ENCODE peak calls at places on chromosomes 2 and 18, in eight cellular contexts. One of them, this sample, is unnamed.

GRCh38 chr2:226136739-226137138 is 662.9 kb downstream of the IRS1 start:
- DNase-seq in adrenal gland: no peak
- DNase-seq in transverse colon: no peak
- DNase-seq in fibroblast of the aortic adventitia: no peak
- DNase-seq in lower leg skin: no peak
- DNase-seq in WERI-Rb-1: no peak
- DNase-seq in mammary epithelial cell: peak
- DNase-seq in choroid plexus epithelial cell: no peak
- DNase-seq in this sample: no peak

GRCh38 chr18:78393463-78393862 is 586.2 kb upstream of the SALL3 start:
- DNase-seq in adrenal gland: no peak
- DNase-seq in transverse colon: no peak
- DNase-seq in fibroblast of the aortic adventitia: no peak
- DNase-seq in lower leg skin: no peak
- DNase-seq in WERI-Rb-1: no peak
- DNase-seq in mammary epithelial cell: no peak
- DNase-seq in choroid plexus epithelial cell: no peak
- DNase-seq in this sample: no peak

GRCh38 chr18:47118986-47119385 is 31.3 kb downstream of the HDHD2 start:
- DNase-seq in adrenal gland: no peak
- DNase-seq in transverse colon: no peak
- DNase-seq in fibroblast of the aortic adventitia: peak
- DNase-seq in lower leg skin: no peak
- DNase-seq in WERI-Rb-1: no peak
- DNase-seq in mammary epithelial cell: peak
- DNase-seq in choroid plexus epithelial cell: no peak
- DNase-seq in this sample: no peak

GRCh38 chr2:149562304-149562703 is 25.3 kb downstream of the MMADHC start:
- DNase-seq in adrenal gland: no peak
- DNase-seq in transverse colon: no peak
- DNase-seq in fibroblast of the aortic adventitia: peak
- DNase-seq in lower leg skin: no peak
- DNase-seq in WERI-Rb-1: no peak
- DNase-seq in mammary epithelial cell: no peak
- DNase-seq in choroid plexus epithelial cell: peak
- DNase-seq in this sample: no peak

GRCh38 chr2:191150451-191151314 is at the start of gene STAT4:
- DNase-seq in adrenal gland: peak
- DNase-seq in transverse colon: peak
- DNase-seq in fibroblast of the aortic adventitia: peak
- DNase-seq in lower leg skin: peak
- DNase-seq in WERI-Rb-1: no peak
- DNase-seq in mammary epithelial cell: peak
- DNase-seq in choroid plexus epithelial cell: peak
- DNase-seq in this sample: peak

GRCh38 chr18:76844742-76845477 is 22.6 kb downstream of the ZNF236 start:
- DNase-seq in adrenal gland: no peak
- DNase-seq in transverse colon: no peak
- DNase-seq in fibroblast of the aortic adventitia: no peak
- DNase-seq in lower leg skin: no peak
- DNase-seq in WERI-Rb-1: no peak
- DNase-seq in mammary epithelial cell: no peak
- DNase-seq in choroid plexus epithelial cell: no peak
- DNase-seq in this sample: no peak

GRCh38 chr18:37565138-37565984 is at the start of gene CELF4:
- DNase-seq in adrenal gland: no peak
- DNase-seq in transverse colon: no peak
- DNase-seq in fibroblast of the aortic adventitia: no peak
- DNase-seq in lower leg skin: no peak
- DNase-seq in WERI-Rb-1: peak
- DNase-seq in mammary epithelial cell: peak
- DNase-seq in choroid plexus epithelial cell: no peak
- DNase-seq in this sample: peak

GRCh38 chr2:74497777-74498499 is 1.5 kb downstream of the LBX2 start:
- DNase-seq in adrenal gland: no peak
- DNase-seq in transverse colon: peak
- DNase-seq in fibroblast of the aortic adventitia: no peak
- DNase-seq in lower leg skin: no peak
- DNase-seq in WERI-Rb-1: no peak
- DNase-seq in mammary epithelial cell: no peak
- DNase-seq in choroid plexus epithelial cell: no peak
- DNase-seq in this sample: peak

GRCh38 chr18:77131100-77131651 is 1.4 kb downstream of the MBP start:
- DNase-seq in adrenal gland: peak
- DNase-seq in transverse colon: peak
- DNase-seq in fibroblast of the aortic adventitia: peak
- DNase-seq in lower leg skin: peak
- DNase-seq in WERI-Rb-1: no peak
- DNase-seq in mammary epithelial cell: peak
- DNase-seq in choroid plexus epithelial cell: peak
- DNase-seq in this sample: peak

GRCh38 chr2:27647289-27647688 is 16.1 kb downstream of the SUPT7L start:
- DNase-seq in adrenal gland: no peak
- DNase-seq in transverse colon: no peak
- DNase-seq in fibroblast of the aortic adventitia: peak
- DNase-seq in lower leg skin: no peak
- DNase-seq in WERI-Rb-1: no peak
- DNase-seq in mammary epithelial cell: peak
- DNase-seq in choroid plexus epithelial cell: peak
- DNase-seq in this sample: no peak

GRCh38 chr2:28137221-28137620 is 246.7 kb downstream of the BABAM2 start:
- DNase-seq in adrenal gland: peak
- DNase-seq in transverse colon: no peak
- DNase-seq in fibroblast of the aortic adventitia: peak
- DNase-seq in lower leg skin: no peak
- DNase-seq in WERI-Rb-1: no peak
- DNase-seq in mammary epithelial cell: peak
- DNase-seq in choroid plexus epithelial cell: peak
- DNase-seq in this sample: peak

DNA sequence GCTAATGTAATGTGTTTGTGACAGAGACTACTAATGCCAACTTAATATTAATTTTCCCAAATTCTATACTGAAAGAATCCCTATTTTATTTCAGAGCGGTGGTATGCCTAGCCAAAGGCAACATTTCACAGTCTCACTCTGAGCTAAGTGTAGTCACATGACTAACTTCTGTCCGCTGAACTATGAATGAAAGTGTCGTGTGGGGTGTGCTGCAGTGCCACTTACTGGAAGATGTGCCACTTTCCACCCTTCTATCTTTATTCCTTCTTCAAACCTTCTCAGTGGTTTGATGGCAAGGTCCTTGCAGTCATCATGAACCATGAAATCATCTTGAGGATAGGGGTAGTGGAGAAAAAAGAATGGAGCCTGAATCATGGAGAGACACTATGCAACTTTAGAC is 47.3 kb upstream of the C1D start:
- DNase-seq in adrenal gland: no peak
- DNase-seq in transverse colon: no peak
- DNase-seq in fibroblast of the aortic adventitia: no peak
- DNase-seq in lower leg skin: no peak
- DNase-seq in WERI-Rb-1: peak
- DNase-seq in mammary epithelial cell: no peak
- DNase-seq in choroid plexus epithelial cell: no peak
- DNase-seq in this sample: peak
- TF ChIP-seq CTCF in adrenal gland: no peak
- TF ChIP-seq CTCF in transverse colon: no peak
- TF ChIP-seq CTCF in fibroblast of the aortic adventitia: no peak
- TF ChIP-seq CTCF in lower leg skin: no peak
- TF ChIP-seq CTCF in WERI-Rb-1: peak
- TF ChIP-seq CTCF in mammary epithelial cell: no peak
- TF ChIP-seq CTCF in choroid plexus epithelial cell: no peak
- TF ChIP-seq CTCF in this sample: no peak

GRCh38 chr2:37713258-37713700 is 41.8 kb upstream of the CDC42EP3 start:
- DNase-seq in adrenal gland: no peak
- DNase-seq in transverse colon: no peak
- DNase-seq in fibroblast of the aortic adventitia: peak
- DNase-seq in lower leg skin: no peak
- DNase-seq in WERI-Rb-1: no peak
- DNase-seq in mammary epithelial cell: peak
- DNase-seq in choroid plexus epithelial cell: peak
- DNase-seq in this sample: no peak
- TF ChIP-seq CTCF in adrenal gland: no peak
- TF ChIP-seq CTCF in transverse colon: no peak
- TF ChIP-seq CTCF in fibroblast of the aortic adventitia: peak
- TF ChIP-seq CTCF in lower leg skin: no peak
- TF ChIP-seq CTCF in WERI-Rb-1: no peak
- TF ChIP-seq CTCF in mammary epithelial cell: peak
- TF ChIP-seq CTCF in choroid plexus epithelial cell: peak
- TF ChIP-seq CTCF in this sample: no peak

DNA sequence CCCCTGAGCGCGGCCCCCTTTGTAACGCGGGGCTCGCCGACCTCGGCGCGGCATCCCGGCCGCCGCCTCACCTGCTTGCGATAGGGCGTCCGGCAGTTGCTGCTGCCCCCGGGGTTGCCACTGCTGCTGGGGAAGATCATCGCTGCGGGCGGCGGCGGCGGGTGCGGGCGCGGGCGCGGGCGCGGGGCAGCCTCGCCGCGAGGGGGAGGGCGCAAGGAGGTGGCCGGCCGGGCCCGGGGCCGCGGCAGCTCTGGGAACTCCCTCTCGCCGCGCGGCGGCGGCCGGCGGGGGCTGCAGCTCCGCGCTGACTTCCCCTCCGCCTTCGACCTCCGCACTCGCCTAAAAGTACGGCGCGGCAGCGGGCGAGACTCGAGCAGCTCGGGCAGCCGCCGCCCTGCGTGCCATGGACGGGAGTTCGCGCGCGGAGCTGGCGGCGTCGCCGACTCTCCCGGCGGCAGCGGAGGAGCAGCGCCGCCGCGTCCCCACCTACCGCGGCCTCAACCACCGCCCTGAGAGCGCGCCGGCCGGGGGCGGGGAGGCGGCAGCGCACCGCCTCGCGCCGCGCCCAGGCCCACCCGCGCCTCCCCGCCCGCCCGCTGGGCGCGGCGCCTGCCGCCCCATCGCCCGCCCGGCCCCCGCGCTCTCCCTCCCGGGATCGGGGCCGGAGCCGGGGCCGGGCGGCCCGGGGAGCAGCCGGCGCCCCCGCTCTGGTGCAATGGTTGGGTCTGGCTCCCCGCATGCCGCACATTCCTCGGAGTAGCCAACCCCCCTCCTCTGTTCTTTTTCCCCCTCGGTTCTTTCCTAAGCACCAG is 86.0 kb downstream of the RBMS1 start:
- DNase-seq in adrenal gland: peak
- DNase-seq in transverse colon: peak
- DNase-seq in fibroblast of the aortic adventitia: peak
- DNase-seq in lower leg skin: peak
- DNase-seq in WERI-Rb-1: peak
- DNase-seq in mammary epithelial cell: peak
- DNase-seq in choroid plexus epithelial cell: peak
- DNase-seq in this sample: peak
- TF ChIP-seq CTCF in adrenal gland: no peak
- TF ChIP-seq CTCF in transverse colon: no peak
- TF ChIP-seq CTCF in fibroblast of the aortic adventitia: no peak
- TF ChIP-seq CTCF in lower leg skin: no peak
- TF ChIP-seq CTCF in WERI-Rb-1: no peak
- TF ChIP-seq CTCF in mammary epithelial cell: no peak
- TF ChIP-seq CTCF in choroid plexus epithelial cell: no peak
- TF ChIP-seq CTCF in this sample: no peak

GRCh38 chr18:28168725-28169124 is 8.2 kb downstream of the CDH2 start:
- DNase-seq in adrenal gland: no peak
- DNase-seq in transverse colon: no peak
- DNase-seq in fibroblast of the aortic adventitia: no peak
- DNase-seq in lower leg skin: no peak
- DNase-seq in WERI-Rb-1: no peak
- DNase-seq in mammary epithelial cell: no peak
- DNase-seq in choroid plexus epithelial cell: no peak
- DNase-seq in this sample: no peak
- TF ChIP-seq CTCF in adrenal gland: no peak
- TF ChIP-seq CTCF in transverse colon: no peak
- TF ChIP-seq CTCF in fibroblast of the aortic adventitia: no peak
- TF ChIP-seq CTCF in lower leg skin: no peak
- TF ChIP-seq CTCF in WERI-Rb-1: no peak
- TF ChIP-seq CTCF in mammary epithelial cell: no peak
- TF ChIP-seq CTCF in choroid plexus epithelial cell: no peak
- TF ChIP-seq CTCF in this sample: no peak

GRCh38 chr2:120568975-120569268 is 166.7 kb upstream of the GLI2 start:
- DNase-seq in adrenal gland: no peak
- DNase-seq in transverse colon: no peak
- DNase-seq in fibroblast of the aortic adventitia: no peak
- DNase-seq in lower leg skin: no peak
- DNase-seq in WERI-Rb-1: no peak
- DNase-seq in mammary epithelial cell: no peak
- DNase-seq in choroid plexus epithelial cell: peak
- DNase-seq in this sample: no peak
- TF ChIP-seq CTCF in adrenal gland: no peak
- TF ChIP-seq CTCF in transverse colon: no peak
- TF ChIP-seq CTCF in fibroblast of the aortic adventitia: no peak
- TF ChIP-seq CTCF in lower leg skin: no peak
- TF ChIP-seq CTCF in WERI-Rb-1: no peak
- TF ChIP-seq CTCF in mammary epithelial cell: no peak
- TF ChIP-seq CTCF in choroid plexus epithelial cell: no peak
- TF ChIP-seq CTCF in this sample: no peak

DNA sequence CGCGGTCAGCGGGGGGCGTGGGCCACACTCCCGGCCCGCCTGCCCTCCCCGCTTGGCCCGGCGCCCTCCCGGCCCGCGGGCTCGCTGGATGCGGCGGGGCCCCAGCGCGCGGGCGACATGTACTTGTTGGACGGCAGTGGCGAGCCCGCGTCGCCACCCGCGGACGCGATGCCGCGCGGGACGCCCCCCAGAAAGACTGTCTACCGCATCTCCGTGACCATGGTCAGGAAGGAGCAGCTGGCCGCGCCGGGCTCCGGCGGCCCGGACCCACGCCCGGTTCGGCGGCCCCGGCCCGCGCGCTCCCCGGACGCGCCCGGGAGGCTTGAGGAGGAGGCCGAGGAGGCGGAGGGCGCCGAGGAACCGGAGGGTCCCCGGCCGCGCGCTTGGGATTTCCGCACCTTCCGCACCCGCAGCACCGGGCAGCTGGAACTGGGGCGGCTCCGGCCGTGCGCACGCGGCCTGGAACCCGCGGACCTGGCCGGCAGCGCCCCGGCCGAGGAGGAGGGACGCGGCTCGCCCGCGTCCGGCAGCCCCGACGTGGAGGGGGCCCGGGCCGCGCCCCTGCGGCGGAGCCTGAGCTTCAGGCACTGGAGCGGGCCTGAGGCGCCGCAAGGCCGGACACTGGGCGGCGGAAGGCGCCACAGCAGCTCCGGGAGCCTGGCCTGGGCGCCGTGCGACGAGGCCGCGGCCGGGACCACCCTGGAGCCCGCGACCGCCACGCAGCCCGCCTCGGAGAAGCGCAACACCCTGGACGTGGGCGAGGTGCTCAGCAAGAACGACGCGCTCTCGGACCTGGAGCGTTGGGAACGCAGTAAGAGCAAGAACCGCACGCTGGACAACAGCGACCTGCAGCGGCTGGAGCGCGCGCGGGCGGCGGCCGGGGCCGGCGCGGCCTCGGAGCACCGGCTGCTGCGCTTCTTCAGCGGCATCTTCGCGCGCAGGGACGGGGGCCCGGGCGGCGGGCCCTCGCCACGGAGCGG is 176.4 kb downstream of the AGAP1 start:
- DNase-seq in adrenal gland: peak
- DNase-seq in transverse colon: peak
- DNase-seq in fibroblast of the aortic adventitia: peak
- DNase-seq in lower leg skin: peak
- DNase-seq in WERI-Rb-1: peak
- DNase-seq in mammary epithelial cell: peak
- DNase-seq in choroid plexus epithelial cell: peak
- DNase-seq in this sample: peak
- TF ChIP-seq CTCF in adrenal gland: peak
- TF ChIP-seq CTCF in transverse colon: peak
- TF ChIP-seq CTCF in fibroblast of the aortic adventitia: peak
- TF ChIP-seq CTCF in lower leg skin: no peak
- TF ChIP-seq CTCF in WERI-Rb-1: peak
- TF ChIP-seq CTCF in mammary epithelial cell: peak
- TF ChIP-seq CTCF in choroid plexus epithelial cell: peak
- TF ChIP-seq CTCF in this sample: no peak

GRCh38 chr2:181781082-181781786 is 100.9 kb upstream of the NEUROD1 start:
- DNase-seq in adrenal gland: no peak
- DNase-seq in transverse colon: peak
- DNase-seq in fibroblast of the aortic adventitia: no peak
- DNase-seq in lower leg skin: no peak
- DNase-seq in WERI-Rb-1: no peak
- DNase-seq in mammary epithelial cell: no peak
- DNase-seq in choroid plexus epithelial cell: no peak
- DNase-seq in this sample: no peak
- TF ChIP-seq CTCF in adrenal gland: no peak
- TF ChIP-seq CTCF in transverse colon: peak
- TF ChIP-seq CTCF in fibroblast of the aortic adventitia: no peak
- TF ChIP-seq CTCF in lower leg skin: no peak
- TF ChIP-seq CTCF in WERI-Rb-1: no peak
- TF ChIP-seq CTCF in mammary epithelial cell: no peak
- TF ChIP-seq CTCF in choroid plexus epithelial cell: no peak
- TF ChIP-seq CTCF in this sample: no peak

This sample was measured in thyroid gland.